ENCODE peak calls at places on chromosomes 5 and 9, in ten cellular contexts. J is stromal cell of bone marrow; Y is NCI-H1092 treated with DMSO at 0.1 percent for 48 hours; P is glomerular endothelial cell; Q is breast epithelium; X is iris pigment epithelial cell; W is activated CD8-positive, alpha-beta T cell treated with anti-CD3 and anti-CD28 coated beads, Interleukin-2, amount 10 ng/mL, durations not matched to agents 7 days and 5 days; G is activated T-helper 9 cell treated with anti-CD3 and anti-CD28 coated beads, Interleukin-2, amount 50 U/mL, for 16 hours; A is astrocyte of the spinal cord; O is DMS153. R is an unnamed sample.

GRCh38 chr5:9726931-9727330 is 96.8 kb upstream of the TAS2R1 start:
- DNase-seq in A (no peak), Y (no peak), P (no peak), O (no peak), X (no peak), G (no peak), J (no peak), Q (no peak), W (no peak), R (no peak)

GRCh38 chr9:4333787-4334186 is 33.9 kb upstream of the GLIS3 start:
- DNase-seq in Q (no peak), A (no peak), X (no peak), W (no peak), J (no peak), O (no peak), Y (peak), P (no peak), G (no peak), R (no peak)

GRCh38 chr9:114327749-114328148 is 1.9 kb upstream of the ORM2 start:
- DNase-seq in X (no peak), G (no peak), W (no peak), P (no peak), J (no peak), A (no peak), Y (no peak), O (no peak), Q (no peak), R (no peak)

GRCh38 chr5:157109744-157110143 is 900 bp upstream of the HAVCR2 start:
- DNase-seq in W (peak), O (no peak), X (no peak), Y (no peak), P (no peak), G (no peak), J (no peak), A (no peak), Q (no peak), R (no peak)

GRCh38 chr5:142866563-142867275 is 96.5 kb downstream of the ARHGAP26 start:
- DNase-seq in J (no peak), Q (no peak), O (peak), W (peak), X (peak), Y (peak), A (peak), G (peak), P (no peak), R (peak)

GRCh38 chr5:134614461-134615085 is 18.1 kb downstream of the SAR1B start:
- DNase-seq in G (no peak), J (no peak), Q (no peak), O (no peak), P (no peak), Y (no peak), X (peak), A (no peak), W (no peak), R (no peak)

GRCh38 chr9:121059998-121060636 is 10.0 kb upstream of the C5 start:
- DNase-seq in G (no peak), W (peak), Y (peak), O (peak), A (peak), P (peak), Q (no peak), J (peak), X (peak), R (peak)

GRCh38 chr9:16884952-16885513 is 14.6 kb upstream of the BNC2 start:
- DNase-seq in P (no peak), Y (peak), Q (no peak), W (no peak), O (peak), X (peak), G (no peak), A (no peak), J (peak), R (peak)

GRCh38 chr9:117461386-117461785 is 46.5 kb upstream of the ASTN2 start:
- DNase-seq in J (no peak), W (no peak), G (no peak), P (no peak), Y (no peak), A (no peak), Q (no peak), O (no peak), X (no peak), R (no peak)

GRCh38 chr9:119873877-119874276 is 504.6 kb upstream of the BRINP1 start:
- DNase-seq in Y (no peak), A (no peak), J (no peak), Q (no peak), G (no peak), O (no peak), X (no peak), P (no peak), W (no peak), R (no peak)

GRCh38 chr9:117403848-117404247 is 11.0 kb downstream of the ASTN2 start:
- DNase-seq in Y (peak), G (no peak), J (no peak), X (no peak), W (no peak), P (no peak), A (no peak), O (peak), Q (no peak), R (no peak)

GRCh38 chr9:112789493-112789892 is 38.9 kb downstream of the SNX30 start:
- DNase-seq in O (no peak), Q (no peak), W (no peak), J (no peak), P (no peak), Y (no peak), A (peak), X (peak), G (no peak), R (peak)

GRCh38 chr5:87394407-87394806 is 18.3 kb downstream of the CCNH start:
- DNase-seq in X (peak), J (no peak), W (no peak), Q (no peak), O (no peak), P (no peak), A (peak), G (no peak), Y (no peak), R (peak)

GRCh38 chr5:10331341-10331796 is 22.1 kb upstream of the MARCHF6 start:
- DNase-seq in Y (peak), X (peak), J (peak), W (no peak), A (peak), P (no peak), G (no peak), Q (peak), O (peak), R (peak)

GRCh38 chr9:2859776-2860379 is 16.0 kb upstream of the PUM3 start:
- DNase-seq in P (no peak), Q (no peak), Y (peak), W (peak), O (peak), A (peak), G (peak), J (peak), X (peak), R (peak)

GRCh38 chr9:138047469-138048040 is 170.0 kb downstream of the CACNA1B start:
- DNase-seq in A (no peak), J (no peak), Q (peak), G (no peak), W (no peak), P (no peak), X (no peak), O (no peak), Y (no peak), R (no peak)

GRCh38 chr5:83844320-83845068 is 123.8 kb upstream of the HAPLN1 start:
- DNase-seq in O (no peak), Y (no peak), Q (no peak), W (peak), X (peak), A (peak), J (peak), P (no peak), G (no peak), R (peak)

GRCh38 chr9:121736964-121737462 is 85.6 kb downstream of the DAB2IP start:
- DNase-seq in A (no peak), Y (no peak), W (no peak), X (no peak), O (no peak), G (no peak), J (no peak), P (no peak), Q (peak), R (no peak)